ENCODE peak calls at places on chromosome 7, in eight cellular contexts. One of them, this sample, is unnamed.

GRCh38 chr7:158695726-158696452 is 8.7 kb downstream of the NCAPG2 start:
- DNase-seq in uterus: peak; percentile 33
- DNase-seq in brain microvascular endothelial cell: peak; percentile 83
- DNase-seq in endothelial cell of umbilical vein: peak; percentile 82
- DNase-seq in stomach: peak; percentile 49
- DNase-seq in foreskin keratinocyte: no peak
- DNase-seq in breast epithelium: peak; percentile 58
- DNase-seq in sigmoid colon: peak; percentile 83
- DNase-seq in this sample: peak; percentile 84

GRCh38 chr7:106984034-106984433 is 60.5 kb upstream of the PRKAR2B start:
- DNase-seq in foreskin keratinocyte: no peak
- DNase-seq in breast epithelium: no peak
- DNase-seq in sigmoid colon: no peak
- DNase-seq in uterus: no peak
- DNase-seq in brain microvascular endothelial cell: no peak
- DNase-seq in stomach: no peak
- DNase-seq in endothelial cell of umbilical vein: no peak
- DNase-seq in this sample: no peak

GRCh38 chr7:53811555-53812079 is 730.6 kb upstream of the VSTM2A start:
- DNase-seq in uterus: no peak
- DNase-seq in breast epithelium: no peak
- DNase-seq in foreskin keratinocyte: no peak
- DNase-seq in endothelial cell of umbilical vein: no peak
- DNase-seq in stomach: no peak
- DNase-seq in brain microvascular endothelial cell: no peak
- DNase-seq in sigmoid colon: no peak
- DNase-seq in this sample: no peak

GRCh38 chr7:43758029-43758860 is at the start of gene BLVRA:
- DNase-seq in stomach: peak; percentile 68
- DNase-seq in brain microvascular endothelial cell: no peak
- DNase-seq in breast epithelium: peak; percentile 60
- DNase-seq in endothelial cell of umbilical vein: peak; percentile 56
- DNase-seq in uterus: peak; percentile 73
- DNase-seq in sigmoid colon: peak; percentile 85
- DNase-seq in foreskin keratinocyte: no peak
- DNase-seq in this sample: no peak

GRCh38 chr7:90594791-90595317 is 1.3 kb upstream of the CDK14 start:
- DNase-seq in stomach: no peak
- DNase-seq in sigmoid colon: peak; percentile 77
- DNase-seq in uterus: peak; percentile 54
- DNase-seq in brain microvascular endothelial cell: peak; percentile 90
- DNase-seq in foreskin keratinocyte: peak; percentile 80
- DNase-seq in endothelial cell of umbilical vein: peak; percentile 87
- DNase-seq in breast epithelium: no peak
- DNase-seq in this sample: peak; percentile 78

GRCh38 chr7:31175672-31176071 is 123.6 kb downstream of the ADCYAP1R1 start:
- DNase-seq in breast epithelium: no peak
- DNase-seq in uterus: no peak
- DNase-seq in stomach: no peak
- DNase-seq in endothelial cell of umbilical vein: no peak
- DNase-seq in sigmoid colon: no peak
- DNase-seq in foreskin keratinocyte: no peak
- DNase-seq in brain microvascular endothelial cell: no peak
- DNase-seq in this sample: no peak

GRCh38 chr7:116316838-116317612 is 106.7 kb downstream of the TES start:
- DNase-seq in endothelial cell of umbilical vein: peak; percentile 99
- DNase-seq in sigmoid colon: peak; percentile 84
- DNase-seq in foreskin keratinocyte: peak; percentile 99
- DNase-seq in stomach: peak; percentile 63
- DNase-seq in breast epithelium: no peak
- DNase-seq in uterus: peak; percentile 43
- DNase-seq in brain microvascular endothelial cell: peak; percentile 98
- DNase-seq in this sample: peak; percentile 79

GRCh38 chr7:11507929-11508328 is 324.1 kb downstream of the THSD7A start:
- DNase-seq in stomach: no peak
- DNase-seq in uterus: no peak
- DNase-seq in endothelial cell of umbilical vein: no peak
- DNase-seq in brain microvascular endothelial cell: no peak
- DNase-seq in foreskin keratinocyte: no peak
- DNase-seq in breast epithelium: no peak
- DNase-seq in sigmoid colon: no peak
- DNase-seq in this sample: no peak

GRCh38 chr7:105678811-105679495 is 97.7 kb upstream of the EFCAB10 start:
- DNase-seq in sigmoid colon: peak; percentile 90
- DNase-seq in foreskin keratinocyte: peak; percentile 63
- DNase-seq in brain microvascular endothelial cell: no peak
- DNase-seq in stomach: peak; percentile 82
- DNase-seq in endothelial cell of umbilical vein: peak; percentile 69
- DNase-seq in uterus: peak; percentile 73
- DNase-seq in breast epithelium: peak; percentile 62
- DNase-seq in this sample: peak; percentile 92

GRCh38 chr7:10939911-10940747 is 33.5 kb upstream of the PHF14 start:
- DNase-seq in uterus: peak; percentile 88
- DNase-seq in stomach: peak; percentile 90
- DNase-seq in sigmoid colon: peak; percentile 96
- DNase-seq in brain microvascular endothelial cell: peak; percentile 86
- DNase-seq in foreskin keratinocyte: peak; percentile 85
- DNase-seq in endothelial cell of umbilical vein: peak; percentile 96
- DNase-seq in breast epithelium: peak; percentile 79
- DNase-seq in this sample: peak; percentile 92

GRCh38 chr7:50164552-50165220 is 71.6 kb upstream of the ZPBP start:
- DNase-seq in endothelial cell of umbilical vein: no peak
- DNase-seq in uterus: no peak
- DNase-seq in brain microvascular endothelial cell: no peak
- DNase-seq in stomach: no peak
- DNase-seq in foreskin keratinocyte: no peak
- DNase-seq in breast epithelium: no peak
- DNase-seq in sigmoid colon: no peak
- DNase-seq in this sample: no peak

GRCh38 chr7:28808786-28809533 is 149.2 kb downstream of the TRIL start:
- DNase-seq in endothelial cell of umbilical vein: no peak
- DNase-seq in breast epithelium: no peak
- DNase-seq in foreskin keratinocyte: no peak
- DNase-seq in brain microvascular endothelial cell: no peak
- DNase-seq in sigmoid colon: no peak
- DNase-seq in uterus: no peak
- DNase-seq in stomach: no peak
- DNase-seq in this sample: no peak

GRCh38 chr7:42233166-42233565 is 3.8 kb downstream of the GLI3 start:
- DNase-seq in uterus: no peak
- DNase-seq in sigmoid colon: no peak
- DNase-seq in brain microvascular endothelial cell: no peak
- DNase-seq in endothelial cell of umbilical vein: no peak
- DNase-seq in foreskin keratinocyte: no peak
- DNase-seq in stomach: no peak
- DNase-seq in breast epithelium: no peak
- DNase-seq in this sample: no peak

GRCh38 chr7:150446288-150446938 is 4.0 kb upstream of the GIMAP8 start:
- DNase-seq in uterus: no peak
- DNase-seq in breast epithelium: no peak
- DNase-seq in endothelial cell of umbilical vein: peak; percentile 43
- DNase-seq in foreskin keratinocyte: no peak
- DNase-seq in sigmoid colon: no peak
- DNase-seq in brain microvascular endothelial cell: no peak
- DNase-seq in stomach: no peak
- DNase-seq in this sample: no peak

GRCh38 chr7:116672596-116673503 is 854 bp downstream of the MET start:
- DNase-seq in uterus: no peak
- DNase-seq in endothelial cell of umbilical vein: peak; percentile 60
- DNase-seq in breast epithelium: no peak
- DNase-seq in sigmoid colon: peak; percentile 68
- DNase-seq in brain microvascular endothelial cell: no peak
- DNase-seq in foreskin keratinocyte: no peak
- DNase-seq in stomach: peak; percentile 34
- DNase-seq in this sample: no peak

GRCh38 chr7:153193144-153193595 is 433.6 kb downstream of the ACTR3B start:
- DNase-seq in stomach: no peak
- DNase-seq in uterus: peak; percentile 30
- DNase-seq in breast epithelium: no peak
- DNase-seq in brain microvascular endothelial cell: no peak
- DNase-seq in endothelial cell of umbilical vein: no peak
- DNase-seq in sigmoid colon: peak; percentile 67
- DNase-seq in foreskin keratinocyte: no peak
- DNase-seq in this sample: no peak

GRCh38 chr7:102992820-102993531 is 80.2 kb downstream of the LRRC17 start:
- DNase-seq in sigmoid colon: no peak
- DNase-seq in stomach: no peak
- DNase-seq in brain microvascular endothelial cell: peak; percentile 96
- DNase-seq in breast epithelium: no peak
- DNase-seq in endothelial cell of umbilical vein: peak; percentile 100
- DNase-seq in foreskin keratinocyte: peak; percentile 7
- DNase-seq in uterus: no peak
- DNase-seq in this sample: no peak

GRCh38 chr7:100396421-100396982 is 23.2 kb downstream of the PILRA start:
- DNase-seq in endothelial cell of umbilical vein: no peak
- DNase-seq in breast epithelium: no peak
- DNase-seq in foreskin keratinocyte: no peak
- DNase-seq in sigmoid colon: no peak
- DNase-seq in brain microvascular endothelial cell: no peak
- DNase-seq in uterus: no peak
- DNase-seq in stomach: no peak
- DNase-seq in this sample: no peak

GRCh38 chr7:7176421-7177043 is 5.8 kb upstream of the C1GALT1 start:
- DNase-seq in endothelial cell of umbilical vein: peak; percentile 86
- DNase-seq in sigmoid colon: no peak
- DNase-seq in brain microvascular endothelial cell: peak; percentile 81
- DNase-seq in foreskin keratinocyte: peak; percentile 76
- DNase-seq in stomach: no peak
- DNase-seq in breast epithelium: no peak
- DNase-seq in uterus: no peak
- DNase-seq in this sample: no peak

GRCh38 chr7:141290951-141291350 is 217.1 kb downstream of the TMEM178B start:
- DNase-seq in breast epithelium: no peak
- DNase-seq in endothelial cell of umbilical vein: no peak
- DNase-seq in stomach: no peak
- DNase-seq in sigmoid colon: no peak
- DNase-seq in brain microvascular endothelial cell: no peak
- DNase-seq in uterus: no peak
- DNase-seq in foreskin keratinocyte: no peak
- DNase-seq in this sample: no peak

GRCh38 chr7:30470163-30470770 is 8.3 kb downstream of the NOD1 start:
- DNase-seq in breast epithelium: no peak
- DNase-seq in foreskin keratinocyte: no peak
- DNase-seq in sigmoid colon: peak; percentile 74
- DNase-seq in endothelial cell of umbilical vein: peak; percentile 69
- DNase-seq in stomach: no peak
- DNase-seq in uterus: no peak
- DNase-seq in brain microvascular endothelial cell: peak; percentile 43
- DNase-seq in this sample: peak; percentile 84

GRCh38 chr7:43784030-43785001 is 25.8 kb downstream of the BLVRA start:
- DNase-seq in sigmoid colon: peak; percentile 58
- DNase-seq in foreskin keratinocyte: no peak
- DNase-seq in endothelial cell of umbilical vein: no peak
- DNase-seq in stomach: no peak
- DNase-seq in brain microvascular endothelial cell: peak; percentile 22
- DNase-seq in breast epithelium: no peak
- DNase-seq in uterus: no peak
- DNase-seq in this sample: no peak

GRCh38 chr7:105210721-105211205 is 178.0 kb downstream of the SRPK2 start:
- DNase-seq in sigmoid colon: no peak
- DNase-seq in stomach: peak; percentile 66
- DNase-seq in foreskin keratinocyte: no peak
- DNase-seq in uterus: no peak
- DNase-seq in endothelial cell of umbilical vein: peak; percentile 72
- DNase-seq in brain microvascular endothelial cell: no peak
- DNase-seq in breast epithelium: no peak
- DNase-seq in this sample: peak; percentile 63

GRCh38 chr7:139650429-139651100 is 127.1 kb downstream of the CLEC2L start:
- DNase-seq in uterus: no peak
- DNase-seq in stomach: no peak
- DNase-seq in breast epithelium: no peak
- DNase-seq in endothelial cell of umbilical vein: no peak
- DNase-seq in brain microvascular endothelial cell: no peak
- DNase-seq in sigmoid colon: no peak
- DNase-seq in foreskin keratinocyte: peak; percentile 51
- DNase-seq in this sample: no peak
- H3K27me3 ChIP-seq in uterus: no peaks in the 10 kb centered on the region
- H3K27me3 ChIP-seq in stomach: no peaks in the 10 kb centered on the region
- H3K27me3 ChIP-seq in breast epithelium: no peaks in the 10 kb centered on the region
- H3K27me3 ChIP-seq in endothelial cell of umbilical vein: no peaks in the 10 kb centered on the region
- H3K27me3 ChIP-seq in brain microvascular endothelial cell: no peaks in the 10 kb centered on the region
- H3K27me3 ChIP-seq in sigmoid colon: no peaks in the 10 kb centered on the region
- H3K27me3 ChIP-seq in foreskin keratinocyte: no peaks in the 10 kb centered on the region
- H3K27me3 ChIP-seq in this sample: no peaks in the 10 kb centered on the region

DNA sequence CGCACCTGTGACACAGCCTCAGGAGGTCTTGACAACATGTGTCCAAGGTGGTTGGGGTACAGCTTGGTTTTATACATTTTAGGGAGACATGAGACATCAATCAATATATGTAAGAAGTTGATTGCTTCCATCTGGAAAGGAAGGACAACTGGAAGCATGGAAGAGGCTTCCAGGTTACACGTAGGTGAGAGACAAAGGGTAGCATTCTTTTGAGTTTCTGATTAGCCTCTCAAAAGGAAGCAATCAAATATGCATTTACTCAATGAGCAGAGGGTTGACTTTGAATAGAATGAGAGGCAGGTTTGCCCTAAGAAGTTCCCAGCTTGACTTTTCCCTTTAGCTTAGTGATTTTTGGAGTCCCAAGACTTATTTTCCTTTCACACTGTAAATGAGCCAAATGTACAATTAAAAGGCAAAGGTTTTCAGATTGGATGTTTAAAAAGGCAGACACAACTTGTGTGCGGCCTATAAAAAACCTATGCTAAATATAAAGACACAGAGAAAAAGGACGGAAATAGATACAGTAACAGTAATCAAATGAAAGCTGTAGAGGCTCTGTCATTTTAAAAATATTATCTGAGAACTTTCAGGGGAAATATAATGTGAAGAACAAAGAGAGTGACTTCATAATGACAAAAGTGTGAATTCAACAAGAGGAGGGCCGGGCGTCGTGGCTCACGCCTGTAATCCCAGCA is 65.7 kb upstream of the LANCL2 start:
- DNase-seq in brain microvascular endothelial cell: no peak
- DNase-seq in foreskin keratinocyte: no peak
- DNase-seq in stomach: no peak
- DNase-seq in endothelial cell of umbilical vein: no peak
- DNase-seq in uterus: no peak
- DNase-seq in breast epithelium: no peak
- DNase-seq in sigmoid colon: no peak
- DNase-seq in this sample: no peak
- H3K27ac ChIP-seq in brain microvascular endothelial cell: no peak overlapping the region
- H3K27ac ChIP-seq in foreskin keratinocyte: no peak overlapping the region
- H3K27ac ChIP-seq in stomach: no peak overlapping the region
- H3K27ac ChIP-seq in endothelial cell of umbilical vein: no peak overlapping the region
- H3K27ac ChIP-seq in uterus: no peak overlapping the region
- H3K27ac ChIP-seq in breast epithelium: no peak overlapping the region
- H3K27ac ChIP-seq in sigmoid colon: no peak overlapping the region
- H3K27ac ChIP-seq in this sample: no peak overlapping the region

GRCh38 chr7:80060218-80060806 is 74.3 kb upstream of the GNAI1 start:
- DNase-seq in stomach: no peak
- DNase-seq in uterus: no peak
- DNase-seq in brain microvascular endothelial cell: no peak
- DNase-seq in breast epithelium: no peak
- DNase-seq in foreskin keratinocyte: peak; percentile 18
- DNase-seq in sigmoid colon: no peak
- DNase-seq in endothelial cell of umbilical vein: peak; percentile 81
- DNase-seq in this sample: no peak
- TF ChIP-seq CTCF in stomach: peak; percentile 56
- TF ChIP-seq CTCF in uterus: peak; percentile 31
- TF ChIP-seq CTCF in brain microvascular endothelial cell: no peak
- TF ChIP-seq CTCF in breast epithelium: peak; percentile 61
- TF ChIP-seq CTCF in foreskin keratinocyte: peak; percentile 71
- TF ChIP-seq CTCF in sigmoid colon: peak; percentile 25
- TF ChIP-seq CTCF in endothelial cell of umbilical vein: peak; percentile 15
- TF ChIP-seq CTCF in this sample: peak; percentile 26

GRCh38 chr7:69232445-69233376 is 365.6 kb upstream of the AUTS2 start:
- DNase-seq in foreskin keratinocyte: no peak
- DNase-seq in breast epithelium: no peak
- DNase-seq in stomach: no peak
- DNase-seq in uterus: no peak
- DNase-seq in brain microvascular endothelial cell: no peak
- DNase-seq in sigmoid colon: no peak
- DNase-seq in endothelial cell of umbilical vein: no peak
- DNase-seq in this sample: no peak
- H3K27me3 ChIP-seq in foreskin keratinocyte: no peaks in the 10 kb centered on the region
- H3K27me3 ChIP-seq in breast epithelium: no peaks in the 10 kb centered on the region
- H3K27me3 ChIP-seq in stomach: no peaks in the 10 kb centered on the region
- H3K27me3 ChIP-seq in uterus: no peaks in the 10 kb centered on the region
- H3K27me3 ChIP-seq in brain microvascular endothelial cell: no peaks in the 10 kb centered on the region
- H3K27me3 ChIP-seq in sigmoid colon: no peaks in the 10 kb centered on the region
- H3K27me3 ChIP-seq in endothelial cell of umbilical vein: no peaks in the 10 kb centered on the region
- H3K27me3 ChIP-seq in this sample: no peaks in the 10 kb centered on the region